ENCODE peak calls at places on chromosomes 7 and 10, in ten cellular contexts. P, N, M, G, W, V, D, I, A and R are unnamed samples.

GRCh38 chr10:84665883-84666463 is 337.6 kb downstream of the CCSER2 start:
- DNase-seq in P (no peak), N (no peak), M (peak; percentile 47), G (no peak), W (no peak), V (no peak), D (peak; percentile 8), I (peak; percentile 15), A (no peak), R (no peak)

GRCh38 chr7:116097365-116098009 is 66.9 kb upstream of the TFEC start:
- DNase-seq in P (peak; percentile 61), N (peak; percentile 61), M (no peak), G (no peak), W (no peak), V (no peak), D (peak; percentile 79), I (no peak), A (no peak), R (peak; percentile 43)

GRCh38 chr7:42883950-42884349 is 27.9 kb downstream of the C7orf25 start:
- DNase-seq in P (no peak), N (peak; percentile 48), M (no peak), G (no peak), W (no peak), V (no peak), D (no peak), I (peak; percentile 94), A (no peak), R (peak; percentile 67)

GRCh38 chr10:49534670-49535381 is 4.1 kb downstream of the ERCC6 start:
- DNase-seq in P (peak; percentile 60), N (peak; percentile 70), M (no peak), G (no peak), W (no peak), V (peak; percentile 26), D (peak; percentile 82), I (no peak), A (no peak), R (no peak)

GRCh38 chr10:74888947-74889661 is 62.7 kb downstream of the KAT6B start:
- DNase-seq in P (peak; percentile 24), N (no peak), M (peak; percentile 52), G (no peak), W (no peak), V (no peak), D (peak; percentile 22), I (peak; percentile 80), A (no peak), R (peak; percentile 26)

GRCh38 chr10:92571649-92572048 is 2.2 kb downstream of the IDE start:
- DNase-seq in P (no peak), N (peak; percentile 59), M (no peak), G (no peak), W (no peak), V (no peak), D (peak; percentile 32), I (no peak), A (no peak), R (no peak)

GRCh38 chr10:130708465-130708864 is 572.3 kb downstream of the GLRX3 start:
- DNase-seq in P (no peak), N (no peak), M (no peak), G (no peak), W (no peak), V (no peak), D (no peak), I (no peak), A (no peak), R (no peak)

GRCh38 chr7:108592633-108593277 is 23.1 kb downstream of the DNAJB9 start:
- DNase-seq in P (peak; percentile 11), N (peak; percentile 60), M (no peak), G (no peak), W (no peak), V (peak; percentile 14), D (peak; percentile 21), I (no peak), A (peak; percentile 20), R (no peak)

GRCh38 chr10:78520737-78521430 is 487.2 kb downstream of the RPS24 start:
- DNase-seq in P (no peak), N (peak; percentile 55), M (peak; percentile 3), G (no peak), W (no peak), V (no peak), D (peak; percentile 8), I (no peak), A (peak; percentile 24), R (peak; percentile 12)

GRCh38 chr7:32921896-32922295 is 30.3 kb upstream of the KBTBD2 start:
- DNase-seq in P (no peak), N (peak; percentile 57), M (no peak), G (no peak), W (no peak), V (no peak), D (peak; percentile 57), I (no peak), A (no peak), R (no peak)